ENCODE peak calls at places on chromosomes 12 and 14, in nine cellular contexts. One of them, this sample, is unnamed.

GRCh38 chr12:77133566-77133965 is 68.2 kb upstream of the E2F7 start:
- DNase-seq in thoracic aorta: no peak
- DNase-seq in progenitor cell of endocrine pancreas: peak; percentile 63
- DNase-seq in tibial nerve: peak; percentile 13
- DNase-seq in WTC11: peak; percentile 75
- DNase-seq in transverse colon: peak; percentile 11
- DNase-seq in neural crest cell: peak; percentile 66
- DNase-seq in GM06990: no peak
- DNase-seq in GM13976: no peak
- DNase-seq in this sample: peak; percentile 42

GRCh38 chr14:61927015-61927414 is 164.8 kb downstream of the SNAPC1 start:
- DNase-seq in thoracic aorta: no peak
- DNase-seq in progenitor cell of endocrine pancreas: no peak
- DNase-seq in tibial nerve: no peak
- DNase-seq in WTC11: no peak
- DNase-seq in transverse colon: no peak
- DNase-seq in neural crest cell: no peak
- DNase-seq in GM06990: no peak
- DNase-seq in GM13976: no peak
- DNase-seq in this sample: no peak

GRCh38 chr14:67746927-67747326 is 45.2 kb downstream of the RDH12 start:
- DNase-seq in thoracic aorta: no peak
- DNase-seq in progenitor cell of endocrine pancreas: no peak
- DNase-seq in tibial nerve: no peak
- DNase-seq in WTC11: no peak
- DNase-seq in transverse colon: no peak
- DNase-seq in neural crest cell: no peak
- DNase-seq in GM06990: no peak
- DNase-seq in GM13976: peak; percentile 78
- DNase-seq in this sample: peak; percentile 47

GRCh38 chr12:67161322-67161918 is 107.7 kb upstream of the CAND1 start:
- DNase-seq in thoracic aorta: no peak
- DNase-seq in progenitor cell of endocrine pancreas: no peak
- DNase-seq in tibial nerve: peak; percentile 36
- DNase-seq in WTC11: peak; percentile 43
- DNase-seq in transverse colon: peak; percentile 39
- DNase-seq in neural crest cell: peak; percentile 40
- DNase-seq in GM06990: peak; percentile 3
- DNase-seq in GM13976: peak; percentile 25
- DNase-seq in this sample: peak; percentile 65

GRCh38 chr14:86604546-86604945 is 1074.6 kb downstream of the FLRT2 start:
- DNase-seq in thoracic aorta: no peak
- DNase-seq in progenitor cell of endocrine pancreas: no peak
- DNase-seq in tibial nerve: no peak
- DNase-seq in WTC11: no peak
- DNase-seq in transverse colon: no peak
- DNase-seq in neural crest cell: no peak
- DNase-seq in GM06990: no peak
- DNase-seq in GM13976: no peak
- DNase-seq in this sample: no peak

GRCh38 chr12:131112690-131113290 is 159.1 kb downstream of the ADGRD1 start:
- DNase-seq in thoracic aorta: no peak
- DNase-seq in progenitor cell of endocrine pancreas: no peak
- DNase-seq in tibial nerve: no peak
- DNase-seq in WTC11: no peak
- DNase-seq in transverse colon: no peak
- DNase-seq in neural crest cell: no peak
- DNase-seq in GM06990: no peak
- DNase-seq in GM13976: no peak
- DNase-seq in this sample: no peak

GRCh38 chr12:6958609-6959375 is 7.6 kb downstream of the PTPN6 start:
- DNase-seq in thoracic aorta: no peak
- DNase-seq in progenitor cell of endocrine pancreas: no peak
- DNase-seq in tibial nerve: no peak
- DNase-seq in WTC11: no peak
- DNase-seq in transverse colon: peak; percentile 75
- DNase-seq in neural crest cell: no peak
- DNase-seq in GM06990: peak; percentile 85
- DNase-seq in GM13976: peak; percentile 79
- DNase-seq in this sample: peak; percentile 94

GRCh38 chr12:45729233-45730115 is at the start of gene ARID2:
- DNase-seq in thoracic aorta: no peak
- DNase-seq in progenitor cell of endocrine pancreas: peak; percentile 44
- DNase-seq in tibial nerve: peak; percentile 43
- DNase-seq in WTC11: peak; percentile 65
- DNase-seq in transverse colon: peak; percentile 74
- DNase-seq in neural crest cell: peak; percentile 59
- DNase-seq in GM06990: peak; percentile 91
- DNase-seq in GM13976: peak; percentile 70
- DNase-seq in this sample: peak; percentile 91

GRCh38 chr12:38934696-38935095 is 29.3 kb upstream of the CPNE8 start:
- DNase-seq in thoracic aorta: no peak
- DNase-seq in progenitor cell of endocrine pancreas: no peak
- DNase-seq in tibial nerve: no peak
- DNase-seq in WTC11: no peak
- DNase-seq in transverse colon: no peak
- DNase-seq in neural crest cell: no peak
- DNase-seq in GM06990: no peak
- DNase-seq in GM13976: no peak
- DNase-seq in this sample: no peak

GRCh38 chr12:52480073-52480472 is 6.5 kb upstream of the KRT6C start:
- DNase-seq in thoracic aorta: no peak
- DNase-seq in progenitor cell of endocrine pancreas: no peak
- DNase-seq in tibial nerve: no peak
- DNase-seq in WTC11: no peak
- DNase-seq in transverse colon: no peak
- DNase-seq in neural crest cell: no peak
- DNase-seq in GM06990: no peak
- DNase-seq in GM13976: no peak
- DNase-seq in this sample: no peak

GRCh38 chr12:120012067-120012621 is 23.1 kb downstream of the BICDL1 start:
- DNase-seq in thoracic aorta: no peak
- DNase-seq in progenitor cell of endocrine pancreas: no peak
- DNase-seq in tibial nerve: no peak
- DNase-seq in WTC11: no peak
- DNase-seq in transverse colon: no peak
- DNase-seq in neural crest cell: peak; percentile 16
- DNase-seq in GM06990: peak; percentile 50
- DNase-seq in GM13976: peak; percentile 86
- DNase-seq in this sample: peak; percentile 91

GRCh38 chr12:89499857-89500256 is 24.7 kb downstream of the GALNT4 start:
- DNase-seq in thoracic aorta: no peak
- DNase-seq in progenitor cell of endocrine pancreas: no peak
- DNase-seq in tibial nerve: no peak
- DNase-seq in WTC11: no peak
- DNase-seq in transverse colon: no peak
- DNase-seq in neural crest cell: no peak
- DNase-seq in GM06990: no peak
- DNase-seq in GM13976: no peak
- DNase-seq in this sample: no peak

GRCh38 chr12:89506050-89506449 is 18.5 kb downstream of the GALNT4 start:
- DNase-seq in thoracic aorta: no peak
- DNase-seq in progenitor cell of endocrine pancreas: no peak
- DNase-seq in tibial nerve: no peak
- DNase-seq in WTC11: no peak
- DNase-seq in transverse colon: no peak
- DNase-seq in neural crest cell: no peak
- DNase-seq in GM06990: no peak
- DNase-seq in GM13976: no peak
- DNase-seq in this sample: no peak

GRCh38 chr12:89501793-89502192 is 22.8 kb downstream of the GALNT4 start:
- DNase-seq in thoracic aorta: no peak
- DNase-seq in progenitor cell of endocrine pancreas: no peak
- DNase-seq in tibial nerve: no peak
- DNase-seq in WTC11: no peak
- DNase-seq in transverse colon: no peak
- DNase-seq in neural crest cell: no peak
- DNase-seq in GM06990: no peak
- DNase-seq in GM13976: no peak
- DNase-seq in this sample: no peak

GRCh38 chr12:89507015-89507824 is 17.4 kb downstream of the GALNT4 start:
- DNase-seq in thoracic aorta: no peak
- DNase-seq in progenitor cell of endocrine pancreas: no peak
- DNase-seq in tibial nerve: no peak
- DNase-seq in WTC11: no peak
- DNase-seq in transverse colon: peak; percentile 48
- DNase-seq in neural crest cell: no peak
- DNase-seq in GM06990: no peak
- DNase-seq in GM13976: no peak
- DNase-seq in this sample: no peak

GRCh38 chr12:89504560-89505346 is 19.8 kb downstream of the GALNT4 start:
- DNase-seq in thoracic aorta: no peak
- DNase-seq in progenitor cell of endocrine pancreas: no peak
- DNase-seq in tibial nerve: no peak
- DNase-seq in WTC11: no peak
- DNase-seq in transverse colon: no peak
- DNase-seq in neural crest cell: no peak
- DNase-seq in GM06990: no peak
- DNase-seq in GM13976: no peak
- DNase-seq in this sample: no peak
- TF ChIP-seq CTCF in thoracic aorta: no peak
- TF ChIP-seq CTCF in progenitor cell of endocrine pancreas: no peak
- TF ChIP-seq CTCF in tibial nerve: no peak
- TF ChIP-seq CTCF in WTC11: no peak
- TF ChIP-seq CTCF in transverse colon: no peak
- TF ChIP-seq CTCF in neural crest cell: peak; percentile 19
- TF ChIP-seq CTCF in GM06990: no peak
- TF ChIP-seq CTCF in GM13976: no peak
- TF ChIP-seq CTCF in this sample: no peak

DNA sequence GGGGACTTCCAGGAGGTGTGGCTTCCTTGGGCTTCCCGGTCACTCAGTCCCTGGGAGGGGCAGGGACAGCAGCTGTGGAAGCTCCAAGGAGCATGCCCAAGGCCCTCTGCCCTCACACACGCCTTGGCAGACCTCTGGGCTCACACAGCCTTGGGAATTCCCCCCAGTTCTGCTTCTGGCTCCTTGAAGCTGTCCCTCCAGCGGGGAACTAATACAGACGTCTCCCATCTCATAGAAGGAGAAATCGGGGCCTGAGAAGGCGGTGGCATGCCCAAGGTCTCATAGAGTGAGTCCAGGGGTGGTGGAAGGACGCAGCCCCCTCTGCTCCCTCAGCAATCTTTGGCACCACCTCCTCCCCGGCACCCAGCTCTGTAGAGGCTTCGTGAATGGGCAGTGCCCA is 15.7 kb upstream of the TMEM119 start:
- DNase-seq in thoracic aorta: no peak
- DNase-seq in progenitor cell of endocrine pancreas: no peak
- DNase-seq in tibial nerve: no peak
- DNase-seq in WTC11: no peak
- DNase-seq in transverse colon: no peak
- DNase-seq in neural crest cell: no peak
- DNase-seq in GM06990: no peak
- DNase-seq in GM13976: no peak
- DNase-seq in this sample: peak; percentile 61
- TF ChIP-seq CTCF in thoracic aorta: no peak
- TF ChIP-seq CTCF in progenitor cell of endocrine pancreas: no peak
- TF ChIP-seq CTCF in tibial nerve: no peak
- TF ChIP-seq CTCF in WTC11: no peak
- TF ChIP-seq CTCF in transverse colon: no peak
- TF ChIP-seq CTCF in neural crest cell: no peak
- TF ChIP-seq CTCF in GM06990: no peak
- TF ChIP-seq CTCF in GM13976: no peak
- TF ChIP-seq CTCF in this sample: no peak

GRCh38 chr14:77097006-77097688 is 911 bp upstream of the CIPC start:
- DNase-seq in thoracic aorta: no peak
- DNase-seq in progenitor cell of endocrine pancreas: no peak
- DNase-seq in tibial nerve: peak; percentile 54
- DNase-seq in WTC11: no peak
- DNase-seq in transverse colon: no peak
- DNase-seq in neural crest cell: no peak
- DNase-seq in GM06990: no peak
- DNase-seq in GM13976: no peak
- DNase-seq in this sample: no peak
- TF ChIP-seq CTCF in thoracic aorta: no peak
- TF ChIP-seq CTCF in progenitor cell of endocrine pancreas: no peak
- TF ChIP-seq CTCF in tibial nerve: no peak
- TF ChIP-seq CTCF in WTC11: no peak
- TF ChIP-seq CTCF in transverse colon: no peak
- TF ChIP-seq CTCF in neural crest cell: no peak
- TF ChIP-seq CTCF in GM06990: no peak
- TF ChIP-seq CTCF in GM13976: no peak
- TF ChIP-seq CTCF in this sample: no peak

GRCh38 chr12:109927622-109928021 is 27.5 kb downstream of the TCHP start:
- DNase-seq in thoracic aorta: no peak
- DNase-seq in progenitor cell of endocrine pancreas: no peak
- DNase-seq in tibial nerve: no peak
- DNase-seq in WTC11: peak; percentile 59
- DNase-seq in transverse colon: peak; percentile 47
- DNase-seq in neural crest cell: peak; percentile 40
- DNase-seq in GM06990: no peak
- DNase-seq in GM13976: peak; percentile 74
- DNase-seq in this sample: peak; percentile 42
- TF ChIP-seq CTCF in thoracic aorta: peak; percentile 42
- TF ChIP-seq CTCF in progenitor cell of endocrine pancreas: peak; percentile 57
- TF ChIP-seq CTCF in tibial nerve: peak; percentile 38
- TF ChIP-seq CTCF in WTC11: peak; percentile 66
- TF ChIP-seq CTCF in transverse colon: peak; percentile 64
- TF ChIP-seq CTCF in neural crest cell: peak; percentile 70
- TF ChIP-seq CTCF in GM06990: peak; percentile 60
- TF ChIP-seq CTCF in GM13976: peak; percentile 20
- TF ChIP-seq CTCF in this sample: peak; percentile 61

GRCh38 chr12:110704750-110705149 is 15.8 kb upstream of the HVCN1 start:
- DNase-seq in thoracic aorta: no peak
- DNase-seq in progenitor cell of endocrine pancreas: peak; percentile 14
- DNase-seq in tibial nerve: no peak
- DNase-seq in WTC11: peak; percentile 42
- DNase-seq in transverse colon: peak; percentile 44
- DNase-seq in neural crest cell: no peak
- DNase-seq in GM06990: no peak
- DNase-seq in GM13976: no peak
- DNase-seq in this sample: peak; percentile 48
- TF ChIP-seq CTCF in thoracic aorta: no peak
- TF ChIP-seq CTCF in progenitor cell of endocrine pancreas: peak; percentile 50
- TF ChIP-seq CTCF in tibial nerve: no peak
- TF ChIP-seq CTCF in WTC11: no peak
- TF ChIP-seq CTCF in transverse colon: peak; percentile 40
- TF ChIP-seq CTCF in neural crest cell: peak; percentile 41
- TF ChIP-seq CTCF in GM06990: peak; percentile 53
- TF ChIP-seq CTCF in GM13976: peak; percentile 52
- TF ChIP-seq CTCF in this sample: peak; percentile 43

This sample was measured in GM12865.